ENCODE peak calls at places on chromosomes 13 and 19, in seven cellular contexts. B is NCI-H1092 treated with DMSO at 0.1 percent for 48 hours; R is Right ventricle myocardium superior; P is T-helper 1 cell; A is left ventricle myocardium inferior; L is skeletal muscle cell; Y is stimulated activated naive B cell treated with anti-CD40 and anti-IgM and Interleukin-4, amounts not matched to agents 10 μg/mL and 1 μg/mL and 100 μg/mL, for 72 hours. W is an unnamed sample.

GRCh38 chr13:73738626-73739025 is 395.6 kb downstream of the KLF12 start:
- DNase-seq in P (no peak), B (no peak), Y (no peak), A (no peak), R (no peak), L (no peak), W (no peak)

GRCh38 chr13:90205911-90206310 is 1141.6 kb upstream of the MIR17HG start:
- DNase-seq in B (no peak), R (no peak), Y (no peak), L (no peak), A (no peak), P (no peak), W (no peak)

GRCh38 chr19:5096536-5096935 is 127.6 kb downstream of the KDM4B start:
- DNase-seq in Y (no peak), L (no peak), A (no peak), P (no peak), B (peak), R (no peak), W (no peak)

GRCh38 chr13:21800847-21801616 is 130.2 kb downstream of the FGF9 start:
- DNase-seq in L (no peak), R (no peak), B (no peak), A (no peak), Y (no peak), P (no peak), W (no peak)

GRCh38 chr13:73542446-73542845 is 483.6 kb downstream of the KLF5 start:
- DNase-seq in Y (no peak), P (no peak), B (no peak), R (no peak), A (no peak), L (no peak), W (no peak)

GRCh38 chr13:98206946-98207345 is 29.9 kb upstream of the RNF113B start:
- DNase-seq in Y (no peak), B (no peak), R (no peak), A (no peak), L (peak), P (no peak), W (no peak)

GRCh38 chr19:49132974-49133609 is 13.7 kb downstream of the PPFIA3 start:
- DNase-seq in P (no peak), B (no peak), L (no peak), R (peak), Y (no peak), A (peak), W (no peak)

GRCh38 chr13:112690242-112690943 is 555 bp downstream of the ATP11A start:
- DNase-seq in P (no peak), Y (peak), B (no peak), A (peak), L (no peak), R (peak), W (peak)

GRCh38 chr13:52001120-52001731 is 10.0 kb downstream of the ATP7B start:
- DNase-seq in R (no peak), B (peak), L (no peak), P (no peak), Y (no peak), A (no peak), W (peak)

GRCh38 chr19:6761053-6761676 is 6.1 kb downstream of the SH2D3A start:
- DNase-seq in P (no peak), R (no peak), B (no peak), L (no peak), A (no peak), Y (no peak), W (peak)

GRCh38 chr13:97934590-97934989 is 18.9 kb upstream of the IPO5 start:
- DNase-seq in Y (no peak), P (no peak), B (no peak), R (no peak), A (no peak), L (no peak), W (no peak)

GRCh38 chr13:103142091-103142594 is 75.9 kb upstream of the SLC10A2 start:
- DNase-seq in L (no peak), A (no peak), P (no peak), R (no peak), B (no peak), Y (no peak), W (no peak)

GRCh38 chr13:73158851-73159250 is 100.0 kb downstream of the KLF5 start:
- DNase-seq in P (no peak), Y (no peak), L (no peak), R (no peak), B (no peak), A (no peak), W (no peak)

GRCh38 chr13:110304256-110304655 is 2.7 kb downstream of the COL4A1 start:
- DNase-seq in P (no peak), R (no peak), Y (no peak), A (no peak), L (peak), B (no peak), W (no peak)

W was measured in germinal center.